ENCODE peak calls at places on chromosomes 4 and X, in ten cellular contexts. One of them, this sample, is unnamed.

GRCh38 chr4:162285753-162286152 is 122.0 kb upstream of the FSTL5 start:
- DNase-seq in upper lobe of left lung: no peak
- DNase-seq in ovary: no peak
- DNase-seq in tibial nerve: no peak
- DNase-seq in stomach: no peak
- DNase-seq in suprapubic skin: no peak
- DNase-seq in transverse colon: no peak
- DNase-seq in sigmoid colon: no peak
- DNase-seq in HepG2: no peak
- DNase-seq in A549: no peak
- DNase-seq in this sample: no peak

GRCh38 chrX:13258725-13259124 is 61.1 kb downstream of the ATXN3L start:
- DNase-seq in upper lobe of left lung: no peak
- DNase-seq in ovary: no peak
- DNase-seq in tibial nerve: no peak
- DNase-seq in stomach: no peak
- DNase-seq in suprapubic skin: no peak
- DNase-seq in transverse colon: no peak
- DNase-seq in sigmoid colon: no peak
- DNase-seq in HepG2: no peak
- DNase-seq in A549: no peak
- DNase-seq in this sample: no peak

GRCh38 chr4:52244773-52245360 is 193.8 kb downstream of the SPATA18 start:
- DNase-seq in upper lobe of left lung: no peak
- DNase-seq in ovary: no peak
- DNase-seq in tibial nerve: no peak
- DNase-seq in stomach: no peak
- DNase-seq in suprapubic skin: no peak
- DNase-seq in transverse colon: no peak
- DNase-seq in sigmoid colon: no peak
- DNase-seq in HepG2: no peak
- DNase-seq in A549: no peak
- DNase-seq in this sample: no peak

GRCh38 chrX:4710618-4711433 is 997.4 kb upstream of the PRKX start:
- DNase-seq in upper lobe of left lung: no peak
- DNase-seq in ovary: no peak
- DNase-seq in tibial nerve: no peak
- DNase-seq in stomach: peak; percentile 76
- DNase-seq in suprapubic skin: no peak
- DNase-seq in transverse colon: no peak
- DNase-seq in sigmoid colon: no peak
- DNase-seq in HepG2: peak; percentile 23
- DNase-seq in A549: no peak
- DNase-seq in this sample: no peak

GRCh38 chrX:101417981-101418841 is 10.2 kb downstream of the HNRNPH2 start:
- DNase-seq in upper lobe of left lung: peak; percentile 91
- DNase-seq in ovary: peak; percentile 70
- DNase-seq in tibial nerve: peak; percentile 23
- DNase-seq in stomach: peak; percentile 58
- DNase-seq in suprapubic skin: peak; percentile 76
- DNase-seq in transverse colon: peak; percentile 59
- DNase-seq in sigmoid colon: peak; percentile 79
- DNase-seq in HepG2: no peak
- DNase-seq in A549: no peak
- DNase-seq in this sample: peak; percentile 90

GRCh38 chr4:132865922-132866321 is 283.2 kb upstream of the PCDH10 start:
- DNase-seq in upper lobe of left lung: no peak
- DNase-seq in ovary: no peak
- DNase-seq in tibial nerve: no peak
- DNase-seq in stomach: no peak
- DNase-seq in suprapubic skin: no peak
- DNase-seq in transverse colon: no peak
- DNase-seq in sigmoid colon: no peak
- DNase-seq in HepG2: no peak
- DNase-seq in A549: no peak
- DNase-seq in this sample: no peak

GRCh38 chr4:185370291-185370690 is 25.4 kb downstream of the LRP2BP start:
- DNase-seq in upper lobe of left lung: no peak
- DNase-seq in ovary: no peak
- DNase-seq in tibial nerve: no peak
- DNase-seq in stomach: no peak
- DNase-seq in suprapubic skin: no peak
- DNase-seq in transverse colon: no peak
- DNase-seq in sigmoid colon: no peak
- DNase-seq in HepG2: no peak
- DNase-seq in A549: no peak
- DNase-seq in this sample: no peak

GRCh38 chr4:47221721-47222120 is 190.4 kb downstream of the GABRB1 start:
- DNase-seq in upper lobe of left lung: no peak
- DNase-seq in ovary: no peak
- DNase-seq in tibial nerve: no peak
- DNase-seq in stomach: no peak
- DNase-seq in suprapubic skin: no peak
- DNase-seq in transverse colon: no peak
- DNase-seq in sigmoid colon: no peak
- DNase-seq in HepG2: no peak
- DNase-seq in A549: no peak
- DNase-seq in this sample: no peak

GRCh38 chrX:119885554-119886428 is 9.9 kb upstream of the AKAP14 start:
- DNase-seq in upper lobe of left lung: no peak
- DNase-seq in ovary: no peak
- DNase-seq in tibial nerve: no peak
- DNase-seq in stomach: no peak
- DNase-seq in suprapubic skin: no peak
- DNase-seq in transverse colon: no peak
- DNase-seq in sigmoid colon: peak; percentile 9
- DNase-seq in HepG2: peak; percentile 98
- DNase-seq in A549: no peak
- DNase-seq in this sample: no peak

GRCh38 chr4:184112006-184112550 is 105.6 kb downstream of the ENPP6 start:
- DNase-seq in upper lobe of left lung: no peak
- DNase-seq in ovary: no peak
- DNase-seq in tibial nerve: no peak
- DNase-seq in stomach: no peak
- DNase-seq in suprapubic skin: no peak
- DNase-seq in transverse colon: no peak
- DNase-seq in sigmoid colon: no peak
- DNase-seq in HepG2: no peak
- DNase-seq in A549: no peak
- DNase-seq in this sample: no peak

GRCh38 chrX:120740072-120740471 is 110.2 kb upstream of the C1GALT1C1 start:
- DNase-seq in upper lobe of left lung: no peak
- DNase-seq in ovary: no peak
- DNase-seq in tibial nerve: no peak
- DNase-seq in stomach: no peak
- DNase-seq in suprapubic skin: no peak
- DNase-seq in transverse colon: no peak
- DNase-seq in sigmoid colon: no peak
- DNase-seq in HepG2: no peak
- DNase-seq in A549: no peak
- DNase-seq in this sample: no peak

GRCh38 chr4:89482248-89482647 is 174.6 kb upstream of the GPRIN3 start:
- DNase-seq in upper lobe of left lung: no peak
- DNase-seq in ovary: no peak
- DNase-seq in tibial nerve: no peak
- DNase-seq in stomach: no peak
- DNase-seq in suprapubic skin: no peak
- DNase-seq in transverse colon: no peak
- DNase-seq in sigmoid colon: no peak
- DNase-seq in HepG2: peak; percentile 35
- DNase-seq in A549: peak; percentile 33
- DNase-seq in this sample: no peak

GRCh38 chrX:110420771-110421498 is 62.3 kb downstream of the RTL9 start:
- DNase-seq in upper lobe of left lung: no peak
- DNase-seq in ovary: no peak
- DNase-seq in tibial nerve: no peak
- DNase-seq in stomach: no peak
- DNase-seq in suprapubic skin: no peak
- DNase-seq in transverse colon: no peak
- DNase-seq in sigmoid colon: no peak
- DNase-seq in HepG2: no peak
- DNase-seq in A549: peak; percentile 13
- DNase-seq in this sample: no peak

GRCh38 chr4:152917533-152918395 is 18.4 kb upstream of the FHDC1 start:
- DNase-seq in upper lobe of left lung: no peak
- DNase-seq in ovary: no peak
- DNase-seq in tibial nerve: no peak
- DNase-seq in stomach: no peak
- DNase-seq in suprapubic skin: no peak
- DNase-seq in transverse colon: no peak
- DNase-seq in sigmoid colon: no peak
- DNase-seq in HepG2: no peak
- DNase-seq in A549: no peak
- DNase-seq in this sample: no peak

GRCh38 chr4:149534779-149535178 is 280.9 kb downstream of the IQCM start:
- DNase-seq in upper lobe of left lung: no peak
- DNase-seq in ovary: no peak
- DNase-seq in tibial nerve: no peak
- DNase-seq in stomach: no peak
- DNase-seq in suprapubic skin: no peak
- DNase-seq in transverse colon: no peak
- DNase-seq in sigmoid colon: no peak
- DNase-seq in HepG2: no peak
- DNase-seq in A549: no peak
- DNase-seq in this sample: no peak

GRCh38 chr4:2258091-2259035 is 3.5 kb downstream of the MXD4 start:
- DNase-seq in upper lobe of left lung: peak; percentile 64
- DNase-seq in ovary: peak; percentile 22
- DNase-seq in tibial nerve: peak; percentile 12
- DNase-seq in stomach: peak; percentile 24
- DNase-seq in suprapubic skin: peak; percentile 66
- DNase-seq in transverse colon: peak; percentile 7
- DNase-seq in sigmoid colon: no peak
- DNase-seq in HepG2: no peak
- DNase-seq in A549: no peak
- DNase-seq in this sample: peak; percentile 87

GRCh38 chrX:111736571-111736970 is 55.6 kb downstream of the ALG13 start:
- DNase-seq in upper lobe of left lung: no peak
- DNase-seq in ovary: no peak
- DNase-seq in tibial nerve: no peak
- DNase-seq in stomach: no peak
- DNase-seq in suprapubic skin: no peak
- DNase-seq in transverse colon: no peak
- DNase-seq in sigmoid colon: no peak
- DNase-seq in HepG2: no peak
- DNase-seq in A549: no peak
- DNase-seq in this sample: no peak

GRCh38 chrX:530726-531610 is 99.6 kb upstream of the SHOX start:
- DNase-seq in upper lobe of left lung: no peak
- DNase-seq in ovary: no peak
- DNase-seq in tibial nerve: no peak
- DNase-seq in stomach: no peak
- DNase-seq in suprapubic skin: no peak
- DNase-seq in transverse colon: no peak
- DNase-seq in sigmoid colon: no peak
- DNase-seq in HepG2: no peak
- DNase-seq in A549: no peak
- DNase-seq in this sample: no peak

GRCh38 chr4:5809216-5809776 is 83.6 kb downstream of the CRMP1 start:
- DNase-seq in upper lobe of left lung: no peak
- DNase-seq in ovary: no peak
- DNase-seq in tibial nerve: no peak
- DNase-seq in stomach: no peak
- DNase-seq in suprapubic skin: no peak
- DNase-seq in transverse colon: no peak
- DNase-seq in sigmoid colon: peak; percentile 50
- DNase-seq in HepG2: no peak
- DNase-seq in A549: no peak
- DNase-seq in this sample: no peak

GRCh38 chr4:124070688-124071484 is 641.6 kb downstream of the ANKRD50 start:
- DNase-seq in upper lobe of left lung: no peak
- DNase-seq in ovary: no peak
- DNase-seq in tibial nerve: no peak
- DNase-seq in stomach: no peak
- DNase-seq in suprapubic skin: no peak
- DNase-seq in transverse colon: no peak
- DNase-seq in sigmoid colon: no peak
- DNase-seq in HepG2: no peak
- DNase-seq in A549: no peak
- DNase-seq in this sample: no peak
- H3K9me3 ChIP-seq in upper lobe of left lung: peaks cover 29% of the 10 kb centered on the region
- H3K9me3 ChIP-seq in ovary: no peaks in the 10 kb centered on the region
- H3K9me3 ChIP-seq in tibial nerve: no peaks in the 10 kb centered on the region
- H3K9me3 ChIP-seq in stomach: peaks cover 53% of the 10 kb centered on the region
- H3K9me3 ChIP-seq in suprapubic skin: peaks cover 15% of the 10 kb centered on the region
- H3K9me3 ChIP-seq in transverse colon: peaks cover 21% of the 10 kb centered on the region
- H3K9me3 ChIP-seq in sigmoid colon: peaks cover 16% of the 10 kb centered on the region
- H3K9me3 ChIP-seq in HepG2: peaks cover 32% of the 10 kb centered on the region
- H3K9me3 ChIP-seq in A549: no peaks in the 10 kb centered on the region
- H3K9me3 ChIP-seq in this sample: peaks cover 29% of the 10 kb centered on the region

DNA sequence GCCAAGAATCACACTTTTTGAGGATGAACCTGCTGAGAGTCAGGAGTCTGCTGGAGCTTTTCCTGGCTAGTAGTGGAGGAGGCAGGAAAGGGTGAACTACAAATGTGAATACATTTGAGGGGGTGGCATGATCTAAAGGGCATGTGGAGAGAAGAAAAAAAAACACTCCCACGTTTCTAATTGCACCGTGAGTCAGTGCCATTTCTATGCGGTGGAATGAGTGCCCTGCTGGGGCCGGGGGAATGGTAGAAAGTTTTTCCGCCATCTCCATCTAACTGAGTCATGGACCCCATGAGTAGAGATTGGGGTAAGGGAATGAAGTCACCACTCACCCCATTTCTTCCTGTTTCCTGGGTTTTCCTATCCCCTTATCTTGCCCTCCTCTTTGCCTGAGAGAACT is 19.8 kb downstream of the BEX3 start:
- DNase-seq in upper lobe of left lung: no peak
- DNase-seq in ovary: no peak
- DNase-seq in tibial nerve: no peak
- DNase-seq in stomach: no peak
- DNase-seq in suprapubic skin: no peak
- DNase-seq in transverse colon: no peak
- DNase-seq in sigmoid colon: no peak
- DNase-seq in HepG2: no peak
- DNase-seq in A549: no peak
- DNase-seq in this sample: no peak
- TF ChIP-seq EP300 in upper lobe of left lung: no peak
- TF ChIP-seq EP300 in ovary: no peak
- TF ChIP-seq EP300 in tibial nerve: no peak
- TF ChIP-seq EP300 in stomach: no peak
- TF ChIP-seq EP300 in suprapubic skin: no peak
- TF ChIP-seq EP300 in transverse colon: no peak
- TF ChIP-seq EP300 in sigmoid colon: no peak
- TF ChIP-seq EP300 in HepG2: no peak
- TF ChIP-seq EP300 in A549: no peak
- TF ChIP-seq EP300 in this sample: no peak

GRCh38 chr4:39415678-39416283 is 9.1 kb downstream of the KLB start:
- DNase-seq in upper lobe of left lung: no peak
- DNase-seq in ovary: no peak
- DNase-seq in tibial nerve: no peak
- DNase-seq in stomach: no peak
- DNase-seq in suprapubic skin: no peak
- DNase-seq in transverse colon: no peak
- DNase-seq in sigmoid colon: no peak
- DNase-seq in HepG2: peak; percentile 62
- DNase-seq in A549: no peak
- DNase-seq in this sample: no peak
- H3K4me3 ChIP-seq in upper lobe of left lung: no peak overlapping the region
- H3K4me3 ChIP-seq in ovary: no peak overlapping the region
- H3K4me3 ChIP-seq in tibial nerve: no peak overlapping the region
- H3K4me3 ChIP-seq in stomach: no peak overlapping the region
- H3K4me3 ChIP-seq in suprapubic skin: no peak overlapping the region
- H3K4me3 ChIP-seq in transverse colon: no peak overlapping the region
- H3K4me3 ChIP-seq in sigmoid colon: no peak overlapping the region
- H3K4me3 ChIP-seq in HepG2: no peak overlapping the region
- H3K4me3 ChIP-seq in A549: no peak overlapping the region
- H3K4me3 ChIP-seq in this sample: no peak overlapping the region

GRCh38 chr4:142356797-142357196 is 489.3 kb downstream of the INPP4B start:
- DNase-seq in upper lobe of left lung: no peak
- DNase-seq in ovary: no peak
- DNase-seq in tibial nerve: no peak
- DNase-seq in stomach: no peak
- DNase-seq in suprapubic skin: no peak
- DNase-seq in transverse colon: no peak
- DNase-seq in sigmoid colon: no peak
- DNase-seq in HepG2: no peak
- DNase-seq in A549: no peak
- DNase-seq in this sample: no peak
- H3K9me3 ChIP-seq in upper lobe of left lung: no peaks in the 10 kb centered on the region
- H3K9me3 ChIP-seq in ovary: no peaks in the 10 kb centered on the region
- H3K9me3 ChIP-seq in tibial nerve: no peaks in the 10 kb centered on the region
- H3K9me3 ChIP-seq in stomach: no peaks in the 10 kb centered on the region
- H3K9me3 ChIP-seq in suprapubic skin: no peaks in the 10 kb centered on the region
- H3K9me3 ChIP-seq in transverse colon: no peaks in the 10 kb centered on the region
- H3K9me3 ChIP-seq in sigmoid colon: no peaks in the 10 kb centered on the region
- H3K9me3 ChIP-seq in HepG2: no peaks in the 10 kb centered on the region
- H3K9me3 ChIP-seq in A549: no peaks in the 10 kb centered on the region
- H3K9me3 ChIP-seq in this sample: no peaks in the 10 kb centered on the region

This sample was measured in esophagus muscularis mucosa.